ENCODE peak calls at places on chromosomes 13 and 19, in seven cellular contexts. R is H1, X is astrocyte, D is H9, B is neuronal stem cell, K is IMR-90, A is hepatocyte. C is an unnamed sample.

GRCh38 chr13:74066937-74067336 is 67.3 kb downstream of the KLF12 start:
- DNase-seq in R (no peak), X (peak), D (no peak), B (no peak), K (peak), A (no peak), C (no peak)

GRCh38 chr19:29890392-29890791 is 51.6 kb upstream of the URI1 start:
- DNase-seq in R (no peak), X (no peak), D (no peak), B (no peak), K (no peak), A (no peak), C (no peak)

GRCh38 chr19:20359933-20360720 is 193.1 kb downstream of the ZNF486 start:
- DNase-seq in R (peak), X (no peak), D (peak), B (no peak), K (no peak), A (no peak), C (peak)

GRCh38 chr19:728011-728410 is 19.3 kb downstream of the PALM start:
- DNase-seq in R (no peak), X (no peak), D (no peak), B (no peak), K (no peak), A (no peak), C (no peak)

GRCh38 chr13:96403241-96403640 is 313.3 kb downstream of the HS6ST3 start:
- DNase-seq in R (no peak), X (no peak), D (no peak), B (no peak), K (no peak), A (no peak), C (no peak)

GRCh38 chr13:102510072-102510471 is 86.7 kb upstream of the TPP2 start:
- DNase-seq in R (no peak), X (no peak), D (no peak), B (no peak), K (no peak), A (no peak), C (no peak)

GRCh38 chr19:48466571-48467325 is 2.4 kb upstream of the CYTH2 start:
- DNase-seq in R (no peak), X (peak), D (no peak), B (no peak), K (peak), A (no peak), C (no peak)

GRCh38 chr13:94188173-94188869 is 291.2 kb downstream of the DCT start:
- DNase-seq in R (no peak), X (no peak), D (peak), B (no peak), K (no peak), A (no peak), C (no peak)

GRCh38 chr13:75307370-75307984 is 174.5 kb downstream of the TBC1D4 start:
- DNase-seq in R (no peak), X (peak), D (no peak), B (no peak), K (peak), A (no peak), C (no peak)

GRCh38 chr19:39237200-39238184 is 7.3 kb downstream of the IFNL3 start:
- DNase-seq in R (no peak), X (no peak), D (peak), B (no peak), K (no peak), A (peak), C (peak)

GRCh38 chr19:342801-343421 is 1.7 kb downstream of the MIER2 start:
- DNase-seq in R (no peak), X (peak), D (no peak), B (no peak), K (peak), A (no peak), C (peak)

GRCh38 chr13:110319774-110320509 is 12.9 kb downstream of the COL4A2 start:
- DNase-seq in R (no peak), X (peak), D (peak), B (no peak), K (peak), A (no peak), C (peak)

GRCh38 chr13:31835932-31836331 is 96.6 kb downstream of the RXFP2 start:
- DNase-seq in R (no peak), X (peak), D (no peak), B (no peak), K (peak), A (no peak), C (no peak)

GRCh38 chr13:59012731-59013130 is 1151.0 kb downstream of the DIAPH3 start:
- DNase-seq in R (no peak), X (no peak), D (peak), B (no peak), K (no peak), A (no peak), C (no peak)

GRCh38 chr13:32496574-32497160 is 41.9 kb downstream of the N4BP2L2 start:
- DNase-seq in R (no peak), X (peak), D (no peak), B (no peak), K (no peak), A (no peak), C (peak)

GRCh38 chr19:33418871-33419762 is 45.6 kb downstream of the CEBPG start:
- DNase-seq in R (no peak), X (no peak), D (no peak), B (no peak), K (no peak), A (no peak), C (no peak)

GRCh38 chr13:63910406-63910957 is 2494.8 kb upstream of the PCDH20 start:
- DNase-seq in R (peak), X (peak), D (peak), B (peak), K (peak), A (peak), C (peak)

GRCh38 chr19:33849551-33850147 is 53.0 kb downstream of the KCTD15 start:
- DNase-seq in R (no peak), X (no peak), D (no peak), B (no peak), K (no peak), A (no peak), C (no peak)

GRCh38 chr13:31115616-31116015 is 46.1 kb downstream of the HSPH1 start:
- DNase-seq in R (no peak), X (no peak), D (peak), B (no peak), K (no peak), A (no peak), C (no peak)

GRCh38 chr19:41325947-41326706 is 16.2 kb downstream of the CCDC97 start:
- DNase-seq in R (peak), X (peak), D (no peak), B (no peak), K (peak), A (peak), C (peak)
- H3K4me2 ChIP-seq in R (peak), X (peak), D (peak), B (peak), K (peak), A (peak), C (peak)

GRCh38 chr19:35176183-35176570 is 21.6 kb downstream of the FXYD5 start:
- DNase-seq in R (no peak), X (no peak), D (peak), B (no peak), K (no peak), A (no peak), C (no peak)
- H3K4me2 ChIP-seq in R (no peak), X (no peak), D (no peak), B (no peak), K (no peak), A (no peak), C (no peak)

DNA sequence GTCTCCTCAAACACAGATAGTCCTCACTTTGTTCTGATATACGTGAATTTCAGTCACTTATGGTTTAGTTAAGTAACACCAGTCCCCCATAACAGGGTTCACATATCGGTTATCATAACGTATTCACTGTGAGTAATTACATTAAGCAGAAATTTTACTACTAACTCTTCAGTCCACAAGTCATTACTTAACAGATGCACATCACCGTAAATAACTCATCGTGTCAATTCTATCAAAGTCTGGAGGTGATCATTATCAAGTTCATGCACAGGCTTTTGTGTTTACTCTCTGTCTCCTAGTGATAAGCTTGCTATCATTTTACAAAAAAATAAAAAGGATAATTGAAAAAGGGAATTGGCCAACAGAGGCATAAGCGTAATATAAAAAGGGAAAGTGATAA is 287.4 kb upstream of the ATXN8OS start:
- DNase-seq in R (no peak), X (no peak), D (no peak), B (no peak), K (no peak), A (no peak), C (no peak)
- H3K4me2 ChIP-seq in R (no peak), X (no peak), D (no peak), B (no peak), K (no peak), A (no peak), C (no peak)

GRCh38 chr19:1845642-1846041 is 2.6 kb downstream of the REXO1 start:
- DNase-seq in R (no peak), X (no peak), D (no peak), B (no peak), K (no peak), A (no peak), C (no peak)
- H3K4me2 ChIP-seq in R (no peak), X (no peak), D (no peak), B (no peak), K (no peak), A (peak), C (no peak)

GRCh38 chr13:113291997-113292862 is 4.8 kb upstream of the LAMP1 start:
- DNase-seq in R (peak), X (no peak), D (peak), B (no peak), K (peak), A (peak), C (peak)
- H3K4me2 ChIP-seq in R (peak), X (peak), D (peak), B (peak), K (peak), A (peak), C (peak)

DNA sequence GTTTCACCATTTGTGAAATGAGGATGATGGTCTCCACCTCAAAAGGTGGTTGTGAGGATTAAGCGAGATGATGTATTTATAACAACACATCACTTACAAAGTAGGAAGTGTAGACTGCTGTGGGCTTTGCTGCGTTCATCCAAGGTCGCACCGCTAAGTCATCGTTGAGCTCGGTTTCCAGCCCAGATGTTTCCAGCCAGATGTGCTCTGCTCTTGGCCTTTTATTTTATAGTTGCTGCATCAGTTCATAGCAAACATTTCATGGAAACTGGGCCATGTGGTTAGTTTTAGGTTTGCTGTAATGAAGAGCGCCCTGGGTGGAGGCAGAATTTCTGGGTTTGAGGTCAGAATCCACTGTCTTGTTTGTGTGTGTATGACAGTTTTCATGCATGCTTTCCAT is 76.5 kb upstream of the RNF113B start:
- DNase-seq in R (no peak), X (no peak), D (no peak), B (no peak), K (no peak), A (peak), C (no peak)
- H3K4me2 ChIP-seq in R (no peak), X (peak), D (no peak), B (no peak), K (peak), A (peak), C (no peak)

GRCh38 chr19:11380653-11381534 is 3.2 kb downstream of the EPOR start:
- DNase-seq in R (peak), X (peak), D (peak), B (peak), K (peak), A (peak), C (peak)
- H3K4me2 ChIP-seq in R (peak), X (peak), D (peak), B (peak), K (peak), A (peak), C (peak)

DNA sequence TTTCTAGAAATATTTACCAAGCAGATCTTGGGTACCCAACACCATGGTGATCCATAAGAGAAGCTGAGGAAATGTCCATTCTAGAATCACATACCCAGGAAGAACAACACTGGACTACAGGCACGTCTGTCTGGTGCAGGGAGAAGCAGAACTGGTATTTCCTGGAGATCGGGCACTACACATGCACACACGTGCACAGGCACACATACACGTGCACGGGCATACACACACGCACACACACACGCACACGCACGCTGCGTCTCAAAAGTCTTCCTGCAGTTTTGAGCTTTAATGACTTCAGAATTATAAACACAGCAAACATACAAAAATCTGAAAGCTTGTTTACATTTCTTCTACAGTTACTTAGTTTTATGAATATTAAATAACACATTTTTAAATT is 189.8 kb downstream of the DCLK1 start:
- DNase-seq in R (no peak), X (no peak), D (no peak), B (no peak), K (no peak), A (no peak), C (no peak)
- H3K4me2 ChIP-seq in R (no peak), X (no peak), D (no peak), B (no peak), K (no peak), A (no peak), C (no peak)

DNA sequence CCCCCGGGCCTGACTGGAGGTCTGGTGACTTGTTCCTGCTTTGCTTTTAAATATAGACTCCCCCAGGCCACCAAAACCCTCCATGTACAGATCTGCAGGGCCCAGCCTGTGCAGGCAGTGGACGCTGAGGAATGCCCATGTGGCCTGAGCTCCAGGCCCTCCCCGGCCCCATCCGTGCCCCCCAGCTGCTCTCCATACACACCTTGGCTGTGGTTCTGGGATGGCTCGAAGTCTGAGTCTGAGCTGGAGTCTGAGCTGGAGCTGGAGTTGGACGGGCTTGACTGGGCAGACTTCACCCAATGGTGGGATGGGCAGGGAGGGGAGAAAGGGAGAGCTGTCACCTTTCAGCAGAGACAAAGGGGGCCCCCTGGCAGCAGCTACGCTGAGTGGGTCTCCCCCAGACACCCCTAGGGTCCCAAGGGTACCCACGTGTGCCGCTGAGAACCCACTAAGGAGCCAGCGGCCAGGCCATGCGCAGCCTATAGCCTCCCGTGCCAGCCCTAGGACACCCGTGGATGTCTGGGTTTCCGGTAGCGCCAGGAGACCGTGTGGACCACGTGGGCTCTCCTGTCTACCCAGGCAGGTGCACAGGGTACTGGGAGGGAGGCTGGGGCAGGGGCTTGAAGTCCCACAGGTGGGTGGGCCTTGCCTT is 61.9 kb downstream of the MLLT1 start:
- DNase-seq in R (no peak), X (no peak), D (no peak), B (no peak), K (no peak), A (no peak), C (no peak)
- H3K4me2 ChIP-seq in R (peak), X (no peak), D (no peak), B (no peak), K (no peak), A (peak), C (peak)

C was measured in trophoblast cell.